ENCODE peak calls at places on chromosomes 12 and 14, in eight cellular contexts. G is colonic mucosa; X is heart right ventricle; N is astrocyte; P is endodermal cell; E is CD4-positive, alpha-beta T cell; D is psoas muscle; V is A673. R is an unnamed sample. For H3K27me3, the result is how much of the 10 kb centered on the place peaks cover.

GRCh38 chr14:58626441-58626840 is 11.3 kb upstream of the DACT1 start:
- DNase-seq in G (no peak), X (no peak), N (peak), P (no peak), E (no peak), D (no peak), V (peak), R (no peak)

GRCh38 chr12:5447329-5447728 is 15.4 kb downstream of the NTF3 start:
- DNase-seq in G (no peak), X (no peak), N (no peak), P (no peak), E (no peak), D (no peak), V (no peak), R (no peak)

GRCh38 chr14:64800000-64800399 is 79.7 kb downstream of the SPTB start:
- DNase-seq in G (peak), X (peak), N (no peak), P (peak), E (no peak), D (no peak), V (peak), R (peak)

GRCh38 chr14:105042813-105043212 is 21.9 kb upstream of the CDCA4 start:
- DNase-seq in G (no peak), X (no peak), N (no peak), P (no peak), E (no peak), D (no peak), V (no peak), R (no peak)

GRCh38 chr12:89544730-89545184 is 18.9 kb upstream of the POC1B start:
- DNase-seq in G (peak), X (peak), N (peak), P (peak), E (no peak), D (peak), V (peak), R (peak)

GRCh38 chr12:7905071-7905470 is 30.9 kb downstream of the SLC2A3 start:
- DNase-seq in G (no peak), X (no peak), N (no peak), P (no peak), E (no peak), D (no peak), V (peak), R (no peak)

GRCh38 chr12:30974746-30975500 is 48.4 kb downstream of the TSPAN11 start:
- DNase-seq in G (no peak), X (no peak), N (no peak), P (no peak), E (no peak), D (peak), V (no peak), R (no peak)

GRCh38 chr12:47190271-47190750 is 110.6 kb upstream of the AMIGO2 start:
- DNase-seq in G (no peak), X (no peak), N (peak), P (peak), E (no peak), D (no peak), V (no peak), R (no peak)

GRCh38 chr12:84911331-84912190 is 1.0 kb downstream of the SLC6A15 start:
- DNase-seq in G (peak), X (no peak), N (peak), P (peak), E (no peak), D (peak), V (peak), R (peak)

GRCh38 chr12:84910549-84911241 is 1.9 kb downstream of the SLC6A15 start:
- DNase-seq in G (no peak), X (no peak), N (peak), P (peak), E (no peak), D (no peak), V (peak), R (no peak)

GRCh38 chr12:84912191-84913142 is at the start of gene SLC6A15:
- DNase-seq in G (no peak), X (no peak), N (peak), P (peak), E (no peak), D (peak), V (peak), R (peak)

DNA sequence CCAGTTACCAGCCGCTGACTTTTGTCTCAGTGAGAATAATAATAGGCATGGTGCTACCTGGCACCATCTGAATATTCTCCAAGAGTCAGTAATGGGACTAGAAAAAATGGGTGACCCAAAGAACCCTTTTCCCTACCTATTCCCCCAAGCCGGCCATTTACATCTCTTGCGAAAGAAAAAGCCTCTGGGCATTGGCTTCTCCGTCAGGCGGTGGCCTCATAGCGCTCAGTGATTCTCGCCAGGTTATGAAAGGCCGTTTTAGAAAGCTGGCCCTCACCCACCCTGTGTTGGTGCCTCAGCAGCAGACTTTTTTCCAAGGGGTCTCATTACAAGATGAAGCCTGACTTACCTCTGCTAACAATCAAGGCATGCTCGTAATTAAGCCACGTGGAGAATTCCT is 552 bp upstream of the SLC6A15 start:
- DNase-seq in G (no peak), X (no peak), N (no peak), P (peak), E (no peak), D (no peak), V (no peak), R (no peak)
- H3K27me3 ChIP-seq in G (under half), X (under half), N (under half), P (under half), E (under half), D (under half), V (under half), R (under half)

GRCh38 chr12:132483208-132483607 is 6.7 kb upstream of the FBRSL1 start:
- DNase-seq in G (no peak), X (no peak), N (no peak), P (no peak), E (no peak), D (no peak), V (no peak), R (no peak)

GRCh38 chr12:132484891-132485441 is 5.0 kb upstream of the FBRSL1 start:
- DNase-seq in G (no peak), X (no peak), N (peak), P (no peak), E (no peak), D (peak), V (no peak), R (no peak)

GRCh38 chr12:132485619-132486018 is 4.3 kb upstream of the FBRSL1 start:
- DNase-seq in G (no peak), X (no peak), N (no peak), P (no peak), E (no peak), D (no peak), V (no peak), R (no peak)

GRCh38 chr12:132483612-132484011 is 6.3 kb upstream of the FBRSL1 start:
- DNase-seq in G (no peak), X (no peak), N (no peak), P (no peak), E (no peak), D (peak), V (no peak), R (no peak)

DNA sequence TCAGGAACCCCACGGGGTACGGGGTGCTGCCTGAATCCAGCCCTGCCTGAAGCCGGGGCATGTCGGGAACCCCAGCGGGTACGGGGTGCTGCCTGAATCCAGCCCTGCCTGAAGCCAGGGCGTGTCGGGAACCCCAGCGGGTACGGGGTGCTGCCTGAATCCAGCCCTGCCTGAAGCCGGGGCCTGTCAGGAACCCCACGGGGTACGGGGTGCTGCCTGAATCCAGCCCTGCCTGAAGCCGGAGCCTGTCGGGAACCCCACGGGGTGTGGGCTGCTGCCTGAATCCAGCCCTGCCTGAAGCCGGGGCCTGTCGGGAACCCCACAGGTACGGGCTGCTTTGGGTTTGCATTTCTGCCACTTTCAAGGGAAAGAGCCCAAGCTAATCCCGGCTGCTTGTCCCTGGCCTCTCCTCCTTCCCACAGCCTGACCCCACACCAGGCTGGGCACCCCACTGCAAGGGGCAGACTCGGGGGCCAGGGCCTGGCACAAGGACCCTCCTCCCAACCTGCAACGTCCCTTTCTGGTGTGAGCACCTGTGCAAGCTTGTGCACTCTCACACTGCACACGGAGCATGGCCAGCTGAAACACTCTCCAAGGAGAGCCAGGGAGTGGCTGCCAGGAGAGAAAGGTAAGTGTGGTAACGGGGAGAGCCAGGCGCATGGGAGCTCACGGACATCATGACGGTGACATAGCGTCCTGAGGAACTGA is 5.6 kb upstream of the FBRSL1 start:
- DNase-seq in G (no peak), X (no peak), N (no peak), P (no peak), E (no peak), D (peak), V (no peak), R (peak)
- H3K27me3 ChIP-seq in G (under half), X (under half), N (under half), P (half or more), E (under half), D (under half), V (under half), R (under half)

DNA sequence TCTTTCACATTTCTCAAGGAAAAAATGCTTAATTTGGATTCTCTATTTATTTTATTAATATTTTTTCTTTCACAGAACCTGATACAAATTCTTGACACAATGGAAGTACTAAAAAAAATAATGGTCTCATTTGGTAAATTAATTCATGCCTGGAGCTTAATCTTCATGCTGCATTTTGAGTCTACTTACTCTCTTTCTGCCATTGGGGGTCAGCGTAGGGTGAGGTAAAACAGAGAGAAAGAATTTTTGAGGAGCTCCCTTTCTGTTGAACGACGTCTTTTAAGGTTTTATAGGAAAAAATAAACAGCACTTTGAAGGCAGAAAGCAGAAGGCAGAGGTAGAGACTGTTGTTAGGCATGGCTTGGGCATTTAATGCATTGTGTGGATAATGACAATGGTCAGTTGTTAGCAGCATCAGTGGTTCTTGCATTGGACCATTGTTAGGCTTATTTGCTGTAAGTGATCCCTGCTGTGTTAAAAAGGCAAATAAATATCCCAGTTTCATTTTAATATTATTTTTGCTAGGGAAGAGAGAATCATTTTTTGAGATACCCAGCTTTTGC is 557.2 kb upstream of the STXBP6 start:
- DNase-seq in G (no peak), X (no peak), N (no peak), P (no peak), E (no peak), D (no peak), V (peak), R (no peak)
- H3K27me3 ChIP-seq in G (under half), X (under half), N (under half), P (under half), E (under half), D (under half), V (under half), R (under half)

GRCh38 chr12:96489392-96490056 is at the start of gene CFAP54:
- DNase-seq in G (peak), X (peak), N (peak), P (peak), E (peak), D (peak), V (peak), R (peak)
- H3K27me3 ChIP-seq in G (under half), X (under half), N (under half), P (under half), E (under half), D (under half), V (under half), R (under half)

GRCh38 chr12:1839464-1839863 is 19.1 kb downstream of the LRTM2 start:
- DNase-seq in G (no peak), X (no peak), N (no peak), P (peak), E (no peak), D (no peak), V (no peak), R (no peak)

GRCh38 chr12:1836854-1837411 is 16.6 kb downstream of the LRTM2 start:
- DNase-seq in G (no peak), X (no peak), N (no peak), P (no peak), E (no peak), D (no peak), V (peak), R (no peak)

GRCh38 chr12:1837541-1838206 is 17.3 kb downstream of the LRTM2 start:
- DNase-seq in G (no peak), X (no peak), N (peak), P (no peak), E (no peak), D (no peak), V (no peak), R (no peak)

GRCh38 chr12:1838994-1839365 is 18.6 kb downstream of the LRTM2 start:
- DNase-seq in G (no peak), X (no peak), N (no peak), P (no peak), E (no peak), D (no peak), V (no peak), R (no peak)

GRCh38 chr12:1838223-1838993 is 18.0 kb downstream of the LRTM2 start:
- DNase-seq in G (no peak), X (no peak), N (peak), P (peak), E (no peak), D (no peak), V (no peak), R (no peak)
- H3K27me3 ChIP-seq in G (under half), X (under half), N (under half), P (under half), E (under half), D (under half), V (under half), R (under half)

DNA sequence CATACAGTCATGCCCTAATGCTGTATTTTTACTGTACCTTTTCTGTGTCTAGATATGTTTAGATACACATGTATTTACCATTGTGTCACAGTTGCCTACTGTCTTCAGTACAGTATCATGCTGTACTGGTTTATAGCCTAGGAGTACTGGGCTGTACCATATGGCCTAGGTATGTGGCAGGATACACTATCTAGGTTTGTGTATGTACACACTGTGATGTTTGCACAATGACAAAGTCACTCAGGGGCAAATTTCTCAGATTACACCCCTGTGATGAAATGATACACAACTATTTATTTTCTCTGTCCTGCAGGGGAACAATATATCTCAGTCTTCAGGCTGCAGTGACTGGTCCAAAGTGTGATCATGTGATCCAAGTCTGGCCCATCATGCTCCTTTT is 1076.1 kb downstream of the VRK1 start:
- DNase-seq in G (no peak), X (no peak), N (no peak), P (no peak), E (no peak), D (no peak), V (no peak), R (no peak)
- H3K27me3 ChIP-seq in G (under half), X (under half), N (under half), P (under half), E (under half), D (under half), V (under half), R (under half)

DNA sequence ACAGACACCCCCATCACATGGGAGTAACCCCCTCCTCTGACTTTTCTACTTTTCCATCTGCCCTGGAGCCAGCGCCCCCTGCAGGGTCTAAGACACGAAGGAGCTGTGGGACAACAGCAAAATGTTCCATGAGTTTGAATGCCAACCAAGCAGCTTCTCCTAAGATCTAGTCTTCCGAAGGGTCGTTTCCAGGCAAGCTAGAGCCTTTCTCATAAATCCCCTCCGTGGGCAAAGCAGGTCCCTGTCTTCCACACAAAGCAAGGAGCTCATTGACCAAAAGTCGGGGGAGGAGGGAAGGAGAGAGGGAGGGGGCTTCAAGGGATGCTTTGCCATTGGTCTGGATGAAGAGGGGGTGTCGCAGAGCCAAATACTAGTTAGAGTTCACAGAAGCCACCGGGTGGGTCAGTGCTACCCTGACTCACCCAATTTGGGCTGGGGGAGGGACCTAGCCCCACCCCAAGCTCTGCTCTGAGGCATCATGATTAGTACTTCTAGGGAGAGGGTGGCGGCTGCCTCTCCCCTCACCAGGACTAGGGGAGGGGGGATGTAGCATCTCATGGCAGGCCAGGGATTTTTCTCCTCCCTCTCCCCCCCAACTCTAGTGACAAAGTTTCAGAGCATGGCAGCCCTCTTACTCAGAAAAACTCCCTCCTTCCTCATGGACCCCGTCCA is 1.6 kb downstream of the MSI1 start:
- DNase-seq in G (peak), X (no peak), N (no peak), P (peak), E (no peak), D (no peak), V (peak), R (peak)
- H3K27me3 ChIP-seq in G (under half), X (under half), N (under half), P (under half), E (half or more), D (half or more), V (under half), R (under half)

GRCh38 chr12:130049666-130050065 is 112.6 kb upstream of the FZD10 start:
- DNase-seq in G (no peak), X (no peak), N (no peak), P (peak), E (no peak), D (no peak), V (no peak), R (no peak)

GRCh38 chr12:130041983-130042812 is 120.1 kb upstream of the FZD10 start:
- DNase-seq in G (peak), X (no peak), N (no peak), P (peak), E (peak), D (peak), V (no peak), R (peak)

GRCh38 chr12:130044991-130045621 is 117.2 kb upstream of the FZD10 start:
- DNase-seq in G (no peak), X (no peak), N (no peak), P (peak), E (no peak), D (no peak), V (no peak), R (no peak)

GRCh38 chr12:130043685-130044421 is 118.4 kb upstream of the FZD10 start:
- DNase-seq in G (no peak), X (no peak), N (no peak), P (peak), E (no peak), D (no peak), V (no peak), R (no peak)
- H3K27me3 ChIP-seq in G (under half), X (under half), N (under half), P (half or more), E (under half), D (under half), V (under half), R (under half)

GRCh38 chr14:96192049-96192448 is 12.6 kb upstream of the BDKRB2 start:
- DNase-seq in G (no peak), X (no peak), N (no peak), P (peak), E (no peak), D (no peak), V (no peak), R (no peak)
- H3K27me3 ChIP-seq in G (under half), X (under half), N (under half), P (under half), E (under half), D (under half), V (under half), R (under half)

GRCh38 chr12:106599302-106599701 is 16.5 kb downstream of the RFX4 start:
- DNase-seq in G (no peak), X (no peak), N (no peak), P (no peak), E (no peak), D (no peak), V (no peak), R (no peak)
- H3K27me3 ChIP-seq in G (under half), X (under half), N (under half), P (under half), E (under half), D (under half), V (under half), R (under half)

R was measured in body of pancreas.